ENCODE peak calls at places on chromosome 12, in nine cellular contexts. X, F, L, S, K, C, G, R and P are unnamed samples.

GRCh38 chr12:65725376-65725775 is 98.9 kb upstream of the HMGA2 start:
- DNase-seq in R (no peak), C (no peak), X (no peak), L (no peak), F (no peak), K (peak), S (no peak), G (no peak), P (no peak)

GRCh38 chr12:108098374-108098773 is 30.7 kb upstream of the WSCD2 start:
- DNase-seq in G (no peak), X (no peak), S (no peak), C (no peak), F (no peak), R (no peak), K (no peak), L (no peak), P (no peak)

GRCh38 chr12:29608581-29608980 is 111.1 kb upstream of the OVCH1 start:
- DNase-seq in R (no peak), L (no peak), K (no peak), F (no peak), S (no peak), C (no peak), G (no peak), X (no peak), P (no peak)

GRCh38 chr12:116693259-116694227 is 44.3 kb downstream of the SPRING1 start:
- DNase-seq in C (no peak), R (peak), L (peak), F (no peak), S (no peak), K (no peak), G (peak), X (no peak), P (no peak)

GRCh38 chr12:53600490-53601295 is 25.5 kb downstream of the ATF7 start:
- DNase-seq in G (no peak), S (no peak), X (no peak), R (no peak), C (no peak), K (no peak), L (no peak), F (no peak), P (no peak)

GRCh38 chr12:48105321-48105866 is 485 bp downstream of the SENP1 start:
- DNase-seq in X (no peak), F (no peak), C (peak), L (peak), G (no peak), K (no peak), S (no peak), R (no peak), P (no peak)

GRCh38 chr12:47730341-47730744 is 5.1 kb upstream of the ENDOU start:
- DNase-seq in R (no peak), S (no peak), G (no peak), L (no peak), F (no peak), X (no peak), K (no peak), C (no peak), P (no peak)

GRCh38 chr12:45401008-45401407 is 185.1 kb downstream of the ANO6 start:
- DNase-seq in F (no peak), K (no peak), C (no peak), R (no peak), X (no peak), S (no peak), L (no peak), G (no peak), P (no peak)

GRCh38 chr12:113222730-113223531 is 1.7 kb downstream of the TPCN1 start:
- DNase-seq in C (no peak), K (no peak), F (peak), S (no peak), X (no peak), G (no peak), L (peak), R (peak), P (no peak)
- TF ChIP-seq REST in C (no peak), K (no peak), F (no peak), S (no peak), X (no peak), G (no peak), L (no peak), R (no peak), P (no peak)

DNA sequence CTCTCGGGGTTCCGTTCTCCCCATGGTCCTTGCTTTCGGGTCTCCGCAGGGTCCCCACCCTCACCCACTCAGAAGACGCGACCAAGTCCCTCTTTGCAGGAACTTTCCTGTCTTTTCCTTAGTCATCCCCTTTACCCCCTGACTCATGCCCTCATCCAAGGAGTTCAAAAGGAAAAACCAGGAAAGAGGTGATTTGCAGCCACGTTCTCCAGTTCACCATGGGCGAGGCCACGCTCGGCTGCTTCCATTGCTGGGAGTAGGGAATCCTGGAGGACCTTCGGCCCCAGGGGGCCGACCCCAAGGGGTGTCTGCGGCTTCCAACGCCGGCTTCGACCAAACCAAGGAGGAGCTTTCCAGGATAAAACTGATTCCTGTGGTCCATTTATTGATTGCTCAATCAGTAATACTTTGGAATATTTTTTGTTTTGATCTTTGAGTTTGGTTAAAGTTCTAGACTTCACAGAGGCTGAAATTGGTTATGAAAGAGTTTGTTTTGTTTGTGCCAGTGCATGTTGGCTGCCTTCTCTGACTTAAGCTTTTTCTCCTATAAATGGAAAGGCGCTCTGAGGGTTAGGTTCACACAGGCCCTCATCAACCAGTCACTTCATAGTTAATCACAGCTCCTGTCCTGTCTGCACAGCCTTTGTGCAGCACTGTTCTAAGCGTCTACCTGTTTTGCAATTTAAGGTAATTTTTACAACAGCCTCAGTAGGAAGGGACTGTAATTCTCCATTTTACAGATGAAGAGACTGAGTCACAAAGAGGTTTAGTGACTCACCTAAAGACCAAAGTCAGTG is 827 bp downstream of the ALDH2 start:
- DNase-seq in G (peak), S (no peak), R (peak), X (no peak), F (peak), K (peak), C (no peak), L (peak), P (no peak)
- TF ChIP-seq REST in G (no peak), S (no peak), R (no peak), X (no peak), F (no peak), K (no peak), C (no peak), L (no peak), P (no peak)

GRCh38 chr12:39319180-39319579 is 123.7 kb downstream of the KIF21A start:
- DNase-seq in F (no peak), K (no peak), S (no peak), G (no peak), X (no peak), C (no peak), L (no peak), R (no peak), P (no peak)
- TF ChIP-seq REST in F (no peak), K (no peak), S (no peak), G (no peak), X (no peak), C (no peak), L (no peak), R (no peak), P (no peak)

GRCh38 chr12:113030875-113031525 is 25.5 kb upstream of the DTX1 start:
- DNase-seq in L (peak), X (no peak), R (peak), G (peak), C (no peak), S (peak), F (peak), K (peak), P (no peak)
- TF ChIP-seq REST in L (no peak), X (no peak), R (no peak), G (no peak), C (no peak), S (no peak), F (no peak), K (no peak), P (no peak)